ENCODE peak calls at places on chromosome 7, in seven cellular contexts. One of them, this sample, is unnamed.

GRCh38 chr7:152912511-152912910 is 153.0 kb downstream of the ACTR3B start:
- DNase-seq in SK-N-SH: no peak
- DNase-seq in nephron progenitor cell: no peak
- DNase-seq in lower lobe of right lung: no peak
- DNase-seq in foreskin fibroblast: no peak
- DNase-seq in heart right ventricle: no peak
- DNase-seq in brain microvascular endothelial cell: no peak
- DNase-seq in this sample: no peak

GRCh38 chr7:16739863-16740622 is 13.5 kb upstream of the TSPAN13 start:
- DNase-seq in SK-N-SH: no peak
- DNase-seq in nephron progenitor cell: no peak
- DNase-seq in lower lobe of right lung: no peak
- DNase-seq in foreskin fibroblast: peak
- DNase-seq in heart right ventricle: no peak
- DNase-seq in brain microvascular endothelial cell: peak
- DNase-seq in this sample: no peak

GRCh38 chr7:154789404-154789803 is 213.5 kb downstream of the PAXIP1 start:
- DNase-seq in SK-N-SH: peak
- DNase-seq in nephron progenitor cell: peak
- DNase-seq in lower lobe of right lung: no peak
- DNase-seq in foreskin fibroblast: no peak
- DNase-seq in heart right ventricle: no peak
- DNase-seq in brain microvascular endothelial cell: no peak
- DNase-seq in this sample: no peak

GRCh38 chr7:150979706-150980390 is 1.7 kb upstream of the KCNH2 start:
- DNase-seq in SK-N-SH: no peak
- DNase-seq in nephron progenitor cell: no peak
- DNase-seq in lower lobe of right lung: no peak
- DNase-seq in foreskin fibroblast: no peak
- DNase-seq in heart right ventricle: no peak
- DNase-seq in brain microvascular endothelial cell: no peak
- DNase-seq in this sample: no peak

GRCh38 chr7:47378728-47379395 is 203.0 kb downstream of the TNS3 start:
- DNase-seq in SK-N-SH: no peak
- DNase-seq in nephron progenitor cell: no peak
- DNase-seq in lower lobe of right lung: no peak
- DNase-seq in foreskin fibroblast: no peak
- DNase-seq in heart right ventricle: no peak
- DNase-seq in brain microvascular endothelial cell: no peak
- DNase-seq in this sample: no peak

GRCh38 chr7:23654508-23654907 is 25.5 kb upstream of the FAM221A start:
- DNase-seq in SK-N-SH: peak
- DNase-seq in nephron progenitor cell: peak
- DNase-seq in lower lobe of right lung: no peak
- DNase-seq in foreskin fibroblast: peak
- DNase-seq in heart right ventricle: no peak
- DNase-seq in brain microvascular endothelial cell: peak
- DNase-seq in this sample: no peak

GRCh38 chr7:133051066-133051465 is 30.8 kb downstream of the CHCHD3 start:
- DNase-seq in SK-N-SH: peak
- DNase-seq in nephron progenitor cell: no peak
- DNase-seq in lower lobe of right lung: no peak
- DNase-seq in foreskin fibroblast: peak
- DNase-seq in heart right ventricle: no peak
- DNase-seq in brain microvascular endothelial cell: peak
- DNase-seq in this sample: no peak

GRCh38 chr7:136870799-136871487 is 2.5 kb downstream of the CHRM2 start:
- DNase-seq in SK-N-SH: peak
- DNase-seq in nephron progenitor cell: peak
- DNase-seq in lower lobe of right lung: no peak
- DNase-seq in foreskin fibroblast: no peak
- DNase-seq in heart right ventricle: peak
- DNase-seq in brain microvascular endothelial cell: no peak
- DNase-seq in this sample: no peak

GRCh38 chr7:111883241-111883640 is 320.9 kb upstream of the IMMP2L start:
- DNase-seq in SK-N-SH: no peak
- DNase-seq in nephron progenitor cell: no peak
- DNase-seq in lower lobe of right lung: no peak
- DNase-seq in foreskin fibroblast: no peak
- DNase-seq in heart right ventricle: no peak
- DNase-seq in brain microvascular endothelial cell: no peak
- DNase-seq in this sample: no peak

GRCh38 chr7:146892151-146892550 is 775.5 kb downstream of the CNTNAP2 start:
- DNase-seq in SK-N-SH: no peak
- DNase-seq in nephron progenitor cell: no peak
- DNase-seq in lower lobe of right lung: no peak
- DNase-seq in foreskin fibroblast: no peak
- DNase-seq in heart right ventricle: no peak
- DNase-seq in brain microvascular endothelial cell: peak
- DNase-seq in this sample: no peak

GRCh38 chr7:138436388-138436787 is 23.7 kb upstream of the TRIM24 start:
- DNase-seq in SK-N-SH: no peak
- DNase-seq in nephron progenitor cell: no peak
- DNase-seq in lower lobe of right lung: no peak
- DNase-seq in foreskin fibroblast: no peak
- DNase-seq in heart right ventricle: no peak
- DNase-seq in brain microvascular endothelial cell: no peak
- DNase-seq in this sample: no peak

GRCh38 chr7:8564296-8564695 is 130.9 kb downstream of the NXPH1 start:
- DNase-seq in SK-N-SH: no peak
- DNase-seq in nephron progenitor cell: no peak
- DNase-seq in lower lobe of right lung: no peak
- DNase-seq in foreskin fibroblast: no peak
- DNase-seq in heart right ventricle: no peak
- DNase-seq in brain microvascular endothelial cell: no peak
- DNase-seq in this sample: no peak

GRCh38 chr7:29454899-29455451 is 108.7 kb upstream of the PRR15 start:
- DNase-seq in SK-N-SH: no peak
- DNase-seq in nephron progenitor cell: no peak
- DNase-seq in lower lobe of right lung: no peak
- DNase-seq in foreskin fibroblast: no peak
- DNase-seq in heart right ventricle: no peak
- DNase-seq in brain microvascular endothelial cell: no peak
- DNase-seq in this sample: no peak

GRCh38 chr7:81110673-81111072 is 191.8 kb upstream of the SEMA3C start:
- DNase-seq in SK-N-SH: no peak
- DNase-seq in nephron progenitor cell: no peak
- DNase-seq in lower lobe of right lung: no peak
- DNase-seq in foreskin fibroblast: no peak
- DNase-seq in heart right ventricle: no peak
- DNase-seq in brain microvascular endothelial cell: no peak
- DNase-seq in this sample: no peak

GRCh38 chr7:108735814-108736213 is 166.1 kb downstream of the DNAJB9 start:
- DNase-seq in SK-N-SH: no peak
- DNase-seq in nephron progenitor cell: no peak
- DNase-seq in lower lobe of right lung: no peak
- DNase-seq in foreskin fibroblast: no peak
- DNase-seq in heart right ventricle: no peak
- DNase-seq in brain microvascular endothelial cell: no peak
- DNase-seq in this sample: no peak

GRCh38 chr7:45181286-45181960 is 23.8 kb downstream of the RAMP3 start:
- DNase-seq in SK-N-SH: no peak
- DNase-seq in nephron progenitor cell: no peak
- DNase-seq in lower lobe of right lung: peak
- DNase-seq in foreskin fibroblast: no peak
- DNase-seq in heart right ventricle: no peak
- DNase-seq in brain microvascular endothelial cell: no peak
- DNase-seq in this sample: no peak

GRCh38 chr7:21361413-21362130 is 66.3 kb upstream of the SP4 start:
- DNase-seq in SK-N-SH: no peak
- DNase-seq in nephron progenitor cell: no peak
- DNase-seq in lower lobe of right lung: no peak
- DNase-seq in foreskin fibroblast: no peak
- DNase-seq in heart right ventricle: no peak
- DNase-seq in brain microvascular endothelial cell: no peak
- DNase-seq in this sample: no peak

GRCh38 chr7:77427996-77428603 is 12.0 kb upstream of the GSAP start:
- DNase-seq in SK-N-SH: no peak
- DNase-seq in nephron progenitor cell: peak
- DNase-seq in lower lobe of right lung: no peak
- DNase-seq in foreskin fibroblast: peak
- DNase-seq in heart right ventricle: no peak
- DNase-seq in brain microvascular endothelial cell: peak
- DNase-seq in this sample: no peak

GRCh38 chr7:70434376-70434775 is 697.6 kb upstream of the GALNT17 start:
- DNase-seq in SK-N-SH: no peak
- DNase-seq in nephron progenitor cell: no peak
- DNase-seq in lower lobe of right lung: no peak
- DNase-seq in foreskin fibroblast: no peak
- DNase-seq in heart right ventricle: no peak
- DNase-seq in brain microvascular endothelial cell: no peak
- DNase-seq in this sample: no peak

GRCh38 chr7:134854816-134855215 is 75.4 kb downstream of the CALD1 start:
- DNase-seq in SK-N-SH: no peak
- DNase-seq in nephron progenitor cell: no peak
- DNase-seq in lower lobe of right lung: no peak
- DNase-seq in foreskin fibroblast: no peak
- DNase-seq in heart right ventricle: no peak
- DNase-seq in brain microvascular endothelial cell: no peak
- DNase-seq in this sample: no peak

GRCh38 chr7:149729586-149729982 is 43.8 kb downstream of the ZNF467 start:
- DNase-seq in SK-N-SH: no peak
- DNase-seq in nephron progenitor cell: no peak
- DNase-seq in lower lobe of right lung: peak
- DNase-seq in foreskin fibroblast: no peak
- DNase-seq in heart right ventricle: no peak
- DNase-seq in brain microvascular endothelial cell: no peak
- DNase-seq in this sample: no peak

GRCh38 chr7:30252885-30253795 is 31.3 kb upstream of the ZNRF2 start:
- DNase-seq in SK-N-SH: no peak
- DNase-seq in nephron progenitor cell: no peak
- DNase-seq in lower lobe of right lung: peak
- DNase-seq in foreskin fibroblast: no peak
- DNase-seq in heart right ventricle: peak
- DNase-seq in brain microvascular endothelial cell: peak
- DNase-seq in this sample: no peak

GRCh38 chr7:69184339-69184738 is 413.9 kb upstream of the AUTS2 start:
- DNase-seq in SK-N-SH: no peak
- DNase-seq in nephron progenitor cell: no peak
- DNase-seq in lower lobe of right lung: no peak
- DNase-seq in foreskin fibroblast: no peak
- DNase-seq in heart right ventricle: no peak
- DNase-seq in brain microvascular endothelial cell: no peak
- DNase-seq in this sample: no peak

GRCh38 chr7:36273836-36274235 is 115.8 kb upstream of the ANLN start:
- DNase-seq in SK-N-SH: no peak
- DNase-seq in nephron progenitor cell: no peak
- DNase-seq in lower lobe of right lung: no peak
- DNase-seq in foreskin fibroblast: no peak
- DNase-seq in heart right ventricle: no peak
- DNase-seq in brain microvascular endothelial cell: no peak
- DNase-seq in this sample: no peak

GRCh38 chr7:36275735-36276284 is 113.9 kb upstream of the ANLN start:
- DNase-seq in SK-N-SH: no peak
- DNase-seq in nephron progenitor cell: no peak
- DNase-seq in lower lobe of right lung: no peak
- DNase-seq in foreskin fibroblast: no peak
- DNase-seq in heart right ventricle: no peak
- DNase-seq in brain microvascular endothelial cell: no peak
- DNase-seq in this sample: no peak

GRCh38 chr7:36272211-36272566 is 117.5 kb upstream of the ANLN start:
- DNase-seq in SK-N-SH: no peak
- DNase-seq in nephron progenitor cell: no peak
- DNase-seq in lower lobe of right lung: no peak
- DNase-seq in foreskin fibroblast: no peak
- DNase-seq in heart right ventricle: no peak
- DNase-seq in brain microvascular endothelial cell: no peak
- DNase-seq in this sample: no peak

GRCh38 chr7:36276428-36277246 is 113.0 kb upstream of the ANLN start:
- DNase-seq in SK-N-SH: no peak
- DNase-seq in nephron progenitor cell: no peak
- DNase-seq in lower lobe of right lung: no peak
- DNase-seq in foreskin fibroblast: no peak
- DNase-seq in heart right ventricle: no peak
- DNase-seq in brain microvascular endothelial cell: no peak
- DNase-seq in this sample: no peak

GRCh38 chr7:36272567-36273269 is 116.9 kb upstream of the ANLN start:
- DNase-seq in SK-N-SH: no peak
- DNase-seq in nephron progenitor cell: no peak
- DNase-seq in lower lobe of right lung: peak
- DNase-seq in foreskin fibroblast: no peak
- DNase-seq in heart right ventricle: no peak
- DNase-seq in brain microvascular endothelial cell: no peak
- DNase-seq in this sample: peak
- TF ChIP-seq CTCF in SK-N-SH: no peak
- TF ChIP-seq CTCF in nephron progenitor cell: no peak
- TF ChIP-seq CTCF in lower lobe of right lung: no peak
- TF ChIP-seq CTCF in foreskin fibroblast: no peak
- TF ChIP-seq CTCF in heart right ventricle: no peak
- TF ChIP-seq CTCF in brain microvascular endothelial cell: no peak
- TF ChIP-seq CTCF in this sample: no peak

GRCh38 chr7:156001496-156002260 is 189.4 kb upstream of the SHH start:
- DNase-seq in SK-N-SH: no peak
- DNase-seq in nephron progenitor cell: no peak
- DNase-seq in lower lobe of right lung: no peak
- DNase-seq in foreskin fibroblast: no peak
- DNase-seq in heart right ventricle: no peak
- DNase-seq in brain microvascular endothelial cell: no peak
- DNase-seq in this sample: no peak
- TF ChIP-seq CTCF in SK-N-SH: no peak
- TF ChIP-seq CTCF in nephron progenitor cell: no peak
- TF ChIP-seq CTCF in lower lobe of right lung: no peak
- TF ChIP-seq CTCF in foreskin fibroblast: no peak
- TF ChIP-seq CTCF in heart right ventricle: no peak
- TF ChIP-seq CTCF in brain microvascular endothelial cell: no peak
- TF ChIP-seq CTCF in this sample: no peak

GRCh38 chr7:1193593-1194424 is 33.8 kb upstream of the ZFAND2A start:
- DNase-seq in SK-N-SH: peak
- DNase-seq in nephron progenitor cell: peak
- DNase-seq in lower lobe of right lung: no peak
- DNase-seq in foreskin fibroblast: peak
- DNase-seq in heart right ventricle: peak
- DNase-seq in brain microvascular endothelial cell: no peak
- DNase-seq in this sample: no peak
- TF ChIP-seq CTCF in SK-N-SH: peak
- TF ChIP-seq CTCF in nephron progenitor cell: peak
- TF ChIP-seq CTCF in lower lobe of right lung: peak
- TF ChIP-seq CTCF in foreskin fibroblast: peak
- TF ChIP-seq CTCF in heart right ventricle: no peak
- TF ChIP-seq CTCF in brain microvascular endothelial cell: peak
- TF ChIP-seq CTCF in this sample: no peak

GRCh38 chr7:13111230-13111629 is 423.8 kb downstream of the ARL4A start:
- DNase-seq in SK-N-SH: no peak
- DNase-seq in nephron progenitor cell: no peak
- DNase-seq in lower lobe of right lung: no peak
- DNase-seq in foreskin fibroblast: peak
- DNase-seq in heart right ventricle: no peak
- DNase-seq in brain microvascular endothelial cell: peak
- DNase-seq in this sample: no peak

GRCh38 chr7:13115829-13116228 is 428.4 kb downstream of the ARL4A start:
- DNase-seq in SK-N-SH: no peak
- DNase-seq in nephron progenitor cell: no peak
- DNase-seq in lower lobe of right lung: no peak
- DNase-seq in foreskin fibroblast: no peak
- DNase-seq in heart right ventricle: no peak
- DNase-seq in brain microvascular endothelial cell: no peak
- DNase-seq in this sample: no peak

GRCh38 chr7:13115157-13115772 is 427.8 kb downstream of the ARL4A start:
- DNase-seq in SK-N-SH: no peak
- DNase-seq in nephron progenitor cell: no peak
- DNase-seq in lower lobe of right lung: no peak
- DNase-seq in foreskin fibroblast: no peak
- DNase-seq in heart right ventricle: no peak
- DNase-seq in brain microvascular endothelial cell: no peak
- DNase-seq in this sample: no peak

GRCh38 chr7:13117103-13117502 is 429.7 kb downstream of the ARL4A start:
- DNase-seq in SK-N-SH: no peak
- DNase-seq in nephron progenitor cell: no peak
- DNase-seq in lower lobe of right lung: no peak
- DNase-seq in foreskin fibroblast: no peak
- DNase-seq in heart right ventricle: no peak
- DNase-seq in brain microvascular endothelial cell: peak
- DNase-seq in this sample: no peak
- TF ChIP-seq CTCF in SK-N-SH: peak
- TF ChIP-seq CTCF in nephron progenitor cell: peak
- TF ChIP-seq CTCF in lower lobe of right lung: no peak
- TF ChIP-seq CTCF in foreskin fibroblast: peak
- TF ChIP-seq CTCF in heart right ventricle: no peak
- TF ChIP-seq CTCF in brain microvascular endothelial cell: peak
- TF ChIP-seq CTCF in this sample: peak